ENCODE peak calls at places on chromosomes 1 and 21, in five cellular contexts. R, T, J, P and E are unnamed samples.

GRCh38 chr1:65995326-65995725 is 202.6 kb downstream of the PDE4B start:
- DNase-seq in R (no peak), T (no peak), J (no peak), P (no peak), E (no peak)

GRCh38 chr21:17597680-17598079 is 15.0 kb downstream of the BTG3 start:
- DNase-seq in R (no peak), T (no peak), J (no peak), P (no peak), E (no peak)

GRCh38 chr1:209456878-209457277 is 126.6 kb upstream of the CAMK1G start:
- DNase-seq in R (no peak), T (no peak), J (no peak), P (peak), E (no peak)

GRCh38 chr1:21537511-21537931 is 28.3 kb downstream of the ALPL start:
- DNase-seq in R (no peak), T (no peak), J (no peak), P (no peak), E (no peak)

GRCh38 chr1:156497078-156497742 is 3.4 kb downstream of the MEF2D start:
- DNase-seq in R (no peak), T (no peak), J (no peak), P (no peak), E (no peak)

GRCh38 chr21:45166931-45167330 is 92.6 kb downstream of the ADARB1 start:
- DNase-seq in R (no peak), T (no peak), J (no peak), P (no peak), E (no peak)

GRCh38 chr1:51734899-51735745 is 118.2 kb downstream of the OSBPL9 start:
- DNase-seq in R (no peak), T (no peak), J (no peak), P (peak), E (no peak)

GRCh38 chr1:17569200-17570139 is 30.0 kb downstream of the ARHGEF10L start:
- DNase-seq in R (peak), T (peak), J (no peak), P (peak), E (no peak)

GRCh38 chr1:110477445-110477957 is 26.6 kb downstream of the PROK1 start:
- DNase-seq in R (no peak), T (no peak), J (no peak), P (no peak), E (no peak)

GRCh38 chr1:73910466-73910865 is 287.5 kb downstream of the LRRIQ3 start:
- DNase-seq in R (no peak), T (no peak), J (no peak), P (no peak), E (no peak)

GRCh38 chr1:181134543-181135461 is 46.3 kb downstream of the IER5 start:
- DNase-seq in R (no peak), T (peak), J (peak), P (peak), E (peak)

GRCh38 chr1:67052741-67053534 is 1.0 kb downstream of the SLC35D1 start:
- DNase-seq in R (peak), T (no peak), J (peak), P (peak), E (peak)

GRCh38 chr1:66571789-66572188 is 37.8 kb downstream of the SGIP1 start:
- DNase-seq in R (no peak), T (no peak), J (no peak), P (peak), E (no peak)

GRCh38 chr1:30868833-30869435 is 39.6 kb downstream of the SDC3 start:
- DNase-seq in R (no peak), T (no peak), J (no peak), P (no peak), E (peak)

GRCh38 chr21:38952890-38953289 is 147.2 kb downstream of the ETS2 start:
- DNase-seq in R (no peak), T (no peak), J (no peak), P (no peak), E (no peak)

GRCh38 chr1:209552406-209553264 is 30.9 kb upstream of the CAMK1G start:
- DNase-seq in R (no peak), T (no peak), J (no peak), P (peak), E (no peak)

GRCh38 chr1:163799190-163799805 is 477.5 kb downstream of the NUF2 start:
- DNase-seq in R (no peak), T (no peak), J (no peak), P (no peak), E (no peak)

GRCh38 chr1:94538243-94538827 is 3.2 kb downstream of the F3 start:
- DNase-seq in R (no peak), T (no peak), J (no peak), P (no peak), E (no peak)
- TF ChIP-seq CTCF in R (no peak), T (peak), J (no peak), P (peak), E (no peak)

DNA sequence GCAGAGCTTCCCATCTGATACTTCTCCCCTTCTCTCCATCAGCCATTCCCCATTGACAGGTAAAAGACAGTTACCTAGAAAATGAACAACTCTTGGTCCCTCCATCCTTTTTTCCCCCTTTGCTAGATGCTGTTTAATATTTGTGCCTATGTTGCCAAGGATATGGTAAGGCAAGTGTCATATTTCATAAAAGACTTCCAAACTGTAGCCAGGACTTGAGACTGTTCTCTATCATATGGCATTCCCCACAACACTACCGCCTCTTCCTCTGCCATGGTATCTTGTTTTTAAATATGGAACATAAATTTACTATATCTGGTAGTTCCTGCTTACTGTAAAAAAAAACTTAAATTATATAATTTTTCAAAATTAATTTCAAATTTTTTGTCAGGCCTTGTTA is 97.2 kb downstream of the PHTF1 start:
- DNase-seq in R (no peak), T (no peak), J (no peak), P (no peak), E (no peak)
- TF ChIP-seq CTCF in R (no peak), T (no peak), J (no peak), P (no peak), E (no peak)

GRCh38 chr1:45584351-45585109 is 689 bp downstream of the NASP start:
- DNase-seq in R (peak), T (peak), J (peak), P (peak), E (peak)
- TF ChIP-seq CTCF in R (no peak), T (peak), J (peak), P (no peak), E (no peak)

DNA sequence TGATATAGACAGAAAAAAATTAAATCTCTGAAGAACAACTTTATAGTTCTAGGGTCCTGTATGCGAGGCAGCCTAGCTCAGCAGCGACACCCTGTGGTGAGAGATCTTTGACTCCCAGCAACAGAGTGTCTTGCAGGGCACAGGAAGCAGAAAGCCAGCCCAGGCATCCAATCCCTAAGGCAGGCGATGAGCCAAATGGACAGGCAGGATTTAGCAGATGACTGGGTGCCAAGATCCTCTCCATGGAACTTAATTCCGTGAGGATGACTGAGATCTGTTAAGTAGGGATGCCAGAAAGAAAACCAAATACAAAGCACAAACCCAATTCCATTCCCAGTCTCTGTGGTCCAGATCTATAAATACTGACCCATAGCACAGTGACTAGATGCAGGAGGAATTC is 38.8 kb downstream of the HLCS start:
- DNase-seq in R (peak), T (peak), J (peak), P (peak), E (peak)
- TF ChIP-seq CTCF in R (peak), T (peak), J (peak), P (peak), E (peak)

GRCh38 chr1:203041351-203041932 is 15.2 kb downstream of the PPFIA4 start:
- DNase-seq in R (no peak), T (no peak), J (no peak), P (no peak), E (no peak)
- TF ChIP-seq CTCF in R (no peak), T (no peak), J (no peak), P (no peak), E (no peak)

DNA sequence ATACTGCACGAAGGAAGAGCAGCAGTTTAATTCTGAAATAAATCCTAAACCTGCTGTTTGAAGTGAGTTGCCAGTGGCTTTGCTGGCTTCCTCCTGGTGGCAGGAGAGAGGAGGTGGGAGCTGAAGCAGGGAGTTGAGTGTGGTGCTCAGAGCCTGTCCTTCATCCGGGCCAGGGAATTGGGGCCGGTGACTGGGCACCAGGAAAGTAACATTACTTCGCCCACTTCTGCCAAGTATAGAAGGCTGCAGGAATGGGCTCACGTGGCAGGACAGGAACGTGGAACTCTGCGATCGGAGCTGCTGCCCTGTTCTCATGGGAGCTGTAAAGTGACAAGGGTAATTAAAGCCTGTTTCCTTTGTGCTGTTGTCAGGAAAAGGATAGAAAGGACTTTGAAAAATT is 8.7 kb downstream of the TOR3A start:
- DNase-seq in R (no peak), T (no peak), J (no peak), P (no peak), E (no peak)
- TF ChIP-seq CTCF in R (no peak), T (peak), J (no peak), P (peak), E (no peak)

GRCh38 chr1:7561331-7561921 is 209.7 kb upstream of the VAMP3 start:
- DNase-seq in R (no peak), T (no peak), J (no peak), P (peak), E (no peak)
- TF ChIP-seq CTCF in R (no peak), T (peak), J (peak), P (peak), E (peak)